ENCODE peak calls at places on chromosome 16, in four cellular contexts. X is glutamatergic neuron, C is mucosa of descending colon, Q is astrocyte. W is an unnamed sample.

GRCh38 chr16:72256398-72257048 is 84.6 kb upstream of the PMFBP1 start:
- DNase-seq in X (no peak), C (no peak), Q (peak), W (peak)

GRCh38 chr16:26952411-26952810 is 114.3 kb upstream of the C16orf82 start:
- DNase-seq in X (no peak), C (no peak), Q (no peak), W (no peak)

GRCh38 chr16:25832288-25832687 is 140.5 kb downstream of the HS3ST4 start:
- DNase-seq in X (no peak), C (no peak), Q (no peak), W (no peak)

GRCh38 chr16:88681709-88682451 is 4.4 kb downstream of the SNAI3 start:
- DNase-seq in X (no peak), C (peak), Q (no peak), W (no peak)

GRCh38 chr16:82358161-82358560 is 188.1 kb upstream of the MPHOSPH6 start:
- DNase-seq in X (no peak), C (no peak), Q (no peak), W (no peak)

GRCh38 chr16:28990375-28991040 is 5.7 kb downstream of the LAT start:
- DNase-seq in X (no peak), C (no peak), Q (no peak), W (no peak)

GRCh38 chr16:12803203-12804093 is at the start of gene CPPED1:
- DNase-seq in X (peak), C (peak), Q (peak), W (peak)

GRCh38 chr16:68778551-68779231 is 41.6 kb downstream of the CDH1 start:
- DNase-seq in X (no peak), C (peak), Q (no peak), W (no peak)

GRCh38 chr16:12458591-12459400 is 344.9 kb downstream of the CPPED1 start:
- DNase-seq in X (no peak), C (peak), Q (no peak), W (no peak)

GRCh38 chr16:14106457-14106856 is 35.3 kb downstream of the MRTFB start:
- DNase-seq in X (no peak), C (no peak), Q (no peak), W (no peak)
- TF ChIP-seq CTCF in X (no peak), C (no peak), Q (no peak), W (no peak)

GRCh38 chr16:50464325-50465290 is 83.6 kb upstream of the NKD1 start:
- DNase-seq in X (peak), C (no peak), Q (no peak), W (no peak)
- TF ChIP-seq CTCF in X (peak), C (no peak), Q (peak), W (peak)

GRCh38 chr16:56332464-56333079 is 92.8 kb downstream of the AMFR start:
- DNase-seq in X (peak), C (peak), Q (peak), W (peak)
- TF ChIP-seq CTCF in X (no peak), C (no peak), Q (no peak), W (peak)

GRCh38 chr16:84356176-84356575 is 12.2 kb upstream of the ATP2C2 start:
- DNase-seq in X (no peak), C (no peak), Q (no peak), W (no peak)
- TF ChIP-seq CTCF in X (no peak), C (no peak), Q (no peak), W (no peak)

GRCh38 chr16:85927938-85928337 is 29.0 kb downstream of the IRF8 start:
- DNase-seq in X (no peak), C (no peak), Q (no peak), W (no peak)

GRCh38 chr16:85927326-85927725 is 28.4 kb downstream of the IRF8 start:
- DNase-seq in X (no peak), C (no peak), Q (no peak), W (no peak)

GRCh38 chr16:85926370-85926769 is 27.4 kb downstream of the IRF8 start:
- DNase-seq in X (no peak), C (no peak), Q (no peak), W (no peak)

GRCh38 chr16:85923153-85924021 is 24.4 kb downstream of the IRF8 start:
- DNase-seq in X (no peak), C (no peak), Q (peak), W (peak)

DNA sequence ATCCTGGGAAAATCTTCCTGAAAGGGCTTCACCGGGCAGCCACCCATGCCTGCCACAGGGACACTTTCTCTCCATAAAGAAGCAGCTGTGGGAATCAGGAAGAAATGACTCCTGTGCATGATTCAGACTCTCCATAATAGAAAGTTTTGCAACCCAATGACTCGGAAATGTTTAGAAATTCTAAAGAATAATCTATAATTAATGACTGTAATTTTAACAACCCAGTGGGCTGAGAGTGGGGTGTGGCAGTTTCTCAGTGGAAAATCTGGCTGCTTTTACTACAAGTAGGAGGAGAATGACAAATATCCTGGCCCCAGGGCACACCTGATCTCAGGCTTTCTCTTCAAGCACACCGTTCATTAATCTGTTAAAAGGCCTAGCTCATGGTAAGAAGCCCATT is 25.7 kb downstream of the IRF8 start:
- DNase-seq in X (no peak), C (no peak), Q (peak), W (no peak)
- TF ChIP-seq CTCF in X (no peak), C (no peak), Q (no peak), W (no peak)

GRCh38 chr16:22186517-22186916 is 19.6 kb upstream of the EEF2K start:
- DNase-seq in X (peak), C (no peak), Q (no peak), W (no peak)
- TF ChIP-seq CTCF in X (peak), C (no peak), Q (peak), W (peak)

W was measured in brain microvascular endothelial cell.